ENCODE peak calls at places on chromosomes 13 and 19, in five cellular contexts. One of them, this sample, is unnamed. For H3K4me1, the result is how much of the 10 kb centered on the place peaks cover.

GRCh38 chr19:20182232-20182785 is 15.3 kb downstream of the ZNF486 start:
- DNase-seq in neural progenitor cell: no peak
- DNase-seq in PC-9: no peak
- DNase-seq in fibroblast of lung: no peak
- DNase-seq in GM23338: no peak
- DNase-seq in this sample: no peak

GRCh38 chr13:25840261-25840660 is 211.6 kb downstream of the SHISA2 start:
- DNase-seq in GM23338: no peak
- DNase-seq in neural progenitor cell: no peak
- DNase-seq in fibroblast of lung: peak
- DNase-seq in PC-9: no peak
- DNase-seq in this sample: no peak

GRCh38 chr13:98389319-98389718 is 187.6 kb downstream of the STK24 start:
- DNase-seq in neural progenitor cell: no peak
- DNase-seq in PC-9: no peak
- DNase-seq in fibroblast of lung: peak
- DNase-seq in GM23338: no peak
- DNase-seq in this sample: no peak

GRCh38 chr19:19817357-19817756 is 4.2 kb downstream of the ZNF506 start:
- DNase-seq in fibroblast of lung: no peak
- DNase-seq in neural progenitor cell: no peak
- DNase-seq in GM23338: no peak
- DNase-seq in PC-9: no peak
- DNase-seq in this sample: peak

GRCh38 chr13:44815507-44816074 is 173.7 kb downstream of the NUFIP1 start:
- DNase-seq in neural progenitor cell: peak
- DNase-seq in PC-9: peak
- DNase-seq in GM23338: peak
- DNase-seq in fibroblast of lung: peak
- DNase-seq in this sample: no peak

GRCh38 chr19:10292206-10292788 is 2.5 kb downstream of the ICAM5 start:
- DNase-seq in PC-9: peak
- DNase-seq in neural progenitor cell: peak
- DNase-seq in GM23338: peak
- DNase-seq in fibroblast of lung: no peak
- DNase-seq in this sample: no peak

GRCh38 chr13:48192536-48192935 is 40.5 kb upstream of the ITM2B start:
- DNase-seq in GM23338: peak
- DNase-seq in neural progenitor cell: no peak
- DNase-seq in fibroblast of lung: no peak
- DNase-seq in PC-9: no peak
- DNase-seq in this sample: no peak

GRCh38 chr19:16285769-16286564 is 38.7 kb upstream of the KLF2 start:
- DNase-seq in fibroblast of lung: peak
- DNase-seq in neural progenitor cell: peak
- DNase-seq in PC-9: no peak
- DNase-seq in GM23338: peak
- DNase-seq in this sample: no peak

GRCh38 chr19:15114153-15114540 is 6.9 kb downstream of the SYDE1 start:
- DNase-seq in PC-9: no peak
- DNase-seq in neural progenitor cell: no peak
- DNase-seq in GM23338: no peak
- DNase-seq in fibroblast of lung: peak
- DNase-seq in this sample: no peak

GRCh38 chr13:89695343-89696257 is 1651.9 kb upstream of the MIR17HG start:
- DNase-seq in fibroblast of lung: peak
- DNase-seq in neural progenitor cell: peak
- DNase-seq in GM23338: peak
- DNase-seq in PC-9: peak
- DNase-seq in this sample: no peak

GRCh38 chr19:1851581-1852293 is 3.5 kb upstream of the REXO1 start:
- DNase-seq in neural progenitor cell: no peak
- DNase-seq in PC-9: no peak
- DNase-seq in fibroblast of lung: no peak
- DNase-seq in GM23338: peak
- DNase-seq in this sample: peak

GRCh38 chr13:41546372-41547252 is 89.3 kb downstream of the RGCC start:
- DNase-seq in fibroblast of lung: peak
- DNase-seq in neural progenitor cell: no peak
- DNase-seq in PC-9: peak
- DNase-seq in GM23338: no peak
- DNase-seq in this sample: no peak

GRCh38 chr13:42973581-42973980 is 18.5 kb downstream of the EPSTI1 start:
- DNase-seq in fibroblast of lung: no peak
- DNase-seq in GM23338: no peak
- DNase-seq in neural progenitor cell: no peak
- DNase-seq in PC-9: no peak
- DNase-seq in this sample: no peak

GRCh38 chr13:29294869-29295268 is 300.6 kb downstream of the SLC7A1 start:
- DNase-seq in fibroblast of lung: no peak
- DNase-seq in GM23338: no peak
- DNase-seq in neural progenitor cell: no peak
- DNase-seq in PC-9: no peak
- DNase-seq in this sample: no peak

GRCh38 chr19:42114412-42114811 is 17.8 kb downstream of the POU2F2 start:
- DNase-seq in fibroblast of lung: no peak
- DNase-seq in PC-9: no peak
- DNase-seq in GM23338: peak
- DNase-seq in neural progenitor cell: no peak
- DNase-seq in this sample: no peak

GRCh38 chr13:33092422-33092987 is 76.3 kb downstream of the KL start:
- DNase-seq in PC-9: no peak
- DNase-seq in fibroblast of lung: no peak
- DNase-seq in GM23338: peak
- DNase-seq in neural progenitor cell: no peak
- DNase-seq in this sample: no peak

DNA sequence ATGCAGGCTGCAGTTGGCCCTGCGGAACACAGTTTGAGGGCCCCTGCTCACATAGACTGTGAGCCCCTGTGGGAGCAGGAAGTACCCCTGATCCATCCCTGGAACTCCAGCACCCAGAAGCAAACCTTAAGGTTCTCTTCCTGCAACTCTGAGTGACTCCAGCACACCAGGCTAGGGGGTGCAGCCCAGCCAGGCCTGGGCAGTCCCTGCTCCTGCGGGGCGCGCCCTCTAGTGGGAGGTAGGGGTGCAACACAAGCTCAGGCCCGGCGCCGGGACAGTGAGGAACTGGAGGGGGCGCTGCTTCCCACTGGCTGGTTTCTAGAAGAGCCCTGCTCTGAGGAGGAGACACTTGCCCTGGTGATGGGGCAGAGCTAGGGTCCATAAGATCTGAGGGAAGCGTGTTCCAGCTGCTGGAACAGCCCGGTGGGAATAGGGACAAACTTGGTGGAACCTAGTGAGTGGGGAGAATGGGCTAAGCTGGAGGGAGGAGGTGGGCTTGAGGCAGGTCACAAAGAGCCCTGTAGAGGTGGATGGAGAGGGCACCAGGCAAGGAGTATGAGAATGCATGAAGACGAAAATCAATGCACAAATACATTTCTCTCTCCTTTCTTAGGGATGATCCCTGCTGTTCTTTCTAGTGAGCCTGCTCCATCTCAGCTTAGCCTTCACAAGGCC is 5.0 kb downstream of the ZSCAN5A start:
- DNase-seq in neural progenitor cell: peak
- DNase-seq in fibroblast of lung: peak
- DNase-seq in GM23338: peak
- DNase-seq in PC-9: peak
- DNase-seq in this sample: peak
- TF ChIP-seq EZH2 in neural progenitor cell: no peak
- TF ChIP-seq EZH2 in fibroblast of lung: no peak
- TF ChIP-seq EZH2 in GM23338: no peak
- TF ChIP-seq EZH2 in PC-9: no peak
- TF ChIP-seq EZH2 in this sample: no peak

DNA sequence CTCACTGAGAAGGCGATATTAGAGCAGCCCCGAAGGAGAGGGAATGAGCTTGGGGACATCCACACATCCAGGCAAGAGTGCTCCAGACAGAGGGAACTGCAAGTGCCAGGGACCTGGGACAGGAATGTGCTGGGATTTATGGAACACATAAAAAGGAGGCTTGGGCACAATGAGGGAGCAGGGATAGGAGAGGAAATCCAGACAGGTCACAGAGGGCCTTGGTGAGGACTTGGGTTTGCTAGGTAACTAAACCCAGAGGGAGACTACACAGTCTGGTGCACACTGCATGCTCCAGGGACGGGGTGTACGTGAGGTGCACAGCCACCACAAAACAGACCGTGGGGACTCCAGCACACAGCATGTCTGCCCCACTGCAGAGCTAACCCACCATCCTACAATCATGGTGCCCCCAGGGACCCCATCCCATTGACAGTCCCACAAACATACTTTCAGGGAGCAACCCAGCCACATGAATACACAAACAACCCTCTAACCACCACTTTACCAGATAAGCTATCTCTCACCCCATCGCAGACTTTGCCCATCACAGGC is 5.6 kb upstream of the ZFP36 start:
- DNase-seq in neural progenitor cell: no peak
- DNase-seq in GM23338: no peak
- DNase-seq in fibroblast of lung: no peak
- DNase-seq in PC-9: no peak
- DNase-seq in this sample: no peak
- H3K4me1 ChIP-seq in neural progenitor cell: under half
- H3K4me1 ChIP-seq in GM23338: under half
- H3K4me1 ChIP-seq in fibroblast of lung: under half
- H3K4me1 ChIP-seq in PC-9: half or more
- H3K4me1 ChIP-seq in this sample: under half

GRCh38 chr19:8610041-8610927 is at the start of gene ADAMTS10:
- DNase-seq in fibroblast of lung: peak
- DNase-seq in neural progenitor cell: peak
- DNase-seq in PC-9: no peak
- DNase-seq in GM23338: peak
- DNase-seq in this sample: peak
- TF ChIP-seq EZH2 in fibroblast of lung: no peak
- TF ChIP-seq EZH2 in neural progenitor cell: no peak
- TF ChIP-seq EZH2 in PC-9: no peak
- TF ChIP-seq EZH2 in GM23338: no peak
- TF ChIP-seq EZH2 in this sample: no peak

DNA sequence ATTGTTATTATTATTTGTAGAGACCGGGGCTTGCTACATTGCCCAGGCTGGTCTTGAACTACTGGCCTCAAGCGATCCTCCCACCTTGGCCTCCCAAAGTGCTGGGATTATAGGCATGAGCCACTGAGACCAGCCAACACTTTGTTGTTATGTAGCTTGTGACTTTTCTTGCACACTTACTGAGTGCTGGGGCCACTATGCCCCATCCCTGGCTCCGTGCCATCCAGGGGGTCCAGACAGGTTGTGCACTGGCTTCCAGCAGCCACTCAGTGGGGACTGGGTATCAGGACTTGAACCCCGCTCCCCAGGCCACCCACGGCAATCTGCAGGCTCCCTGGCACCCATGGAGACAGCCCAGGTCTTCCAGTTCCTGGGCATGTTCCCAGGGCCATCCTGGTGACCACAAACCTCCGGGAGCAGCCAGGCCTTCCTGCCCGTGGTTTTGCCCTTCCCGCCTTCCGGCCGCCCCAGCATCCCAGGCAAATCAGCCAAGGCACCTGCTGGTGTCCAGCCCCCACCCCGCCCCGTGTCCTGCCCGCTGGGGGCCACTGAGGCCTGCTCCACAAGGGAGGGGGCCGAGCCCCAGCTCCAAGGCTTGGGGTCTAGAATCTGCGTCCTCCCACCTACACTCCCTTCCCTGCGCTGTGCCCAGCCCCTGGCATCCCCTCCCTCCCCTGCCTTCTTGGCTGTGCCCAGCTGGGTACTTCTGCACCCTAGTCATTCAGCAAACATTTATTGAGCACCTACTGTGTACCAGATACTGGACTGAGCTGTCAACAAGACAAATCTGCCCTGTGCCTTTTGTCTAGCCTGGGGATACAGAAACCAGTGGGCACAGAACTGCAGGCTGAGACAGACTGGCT is 23.7 kb upstream of the SEMA6B start:
- DNase-seq in neural progenitor cell: no peak
- DNase-seq in GM23338: no peak
- DNase-seq in fibroblast of lung: no peak
- DNase-seq in PC-9: no peak
- DNase-seq in this sample: no peak
- H3K4me1 ChIP-seq in neural progenitor cell: under half
- H3K4me1 ChIP-seq in GM23338: under half
- H3K4me1 ChIP-seq in fibroblast of lung: under half
- H3K4me1 ChIP-seq in PC-9: under half
- H3K4me1 ChIP-seq in this sample: under half

DNA sequence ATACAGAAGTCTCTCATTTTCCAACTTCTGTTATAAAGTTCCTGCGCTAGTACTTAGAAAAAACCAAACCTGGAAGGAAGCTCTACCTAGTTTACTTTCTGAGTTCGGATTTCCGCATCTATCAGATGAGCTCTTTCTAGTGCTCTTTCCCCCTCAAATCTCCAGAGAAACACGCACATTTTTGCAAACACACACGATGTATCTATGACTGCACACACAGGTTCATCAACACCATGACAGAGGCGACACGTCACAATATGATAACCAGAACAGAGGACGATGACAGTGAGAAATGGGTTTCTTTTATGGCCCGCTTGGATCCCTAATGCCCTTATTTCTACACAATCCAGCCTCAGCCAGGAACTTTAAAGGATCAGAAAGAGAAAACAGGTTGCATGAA is 612 bp upstream of the LRRC63 start:
- DNase-seq in fibroblast of lung: peak
- DNase-seq in neural progenitor cell: no peak
- DNase-seq in GM23338: peak
- DNase-seq in PC-9: no peak
- DNase-seq in this sample: peak
- TF ChIP-seq EZH2 in fibroblast of lung: no peak
- TF ChIP-seq EZH2 in neural progenitor cell: no peak
- TF ChIP-seq EZH2 in GM23338: no peak
- TF ChIP-seq EZH2 in PC-9: no peak
- TF ChIP-seq EZH2 in this sample: no peak

GRCh38 chr13:114339779-114340534 is 25.7 kb downstream of the CHAMP1 start:
- DNase-seq in neural progenitor cell: no peak
- DNase-seq in PC-9: peak
- DNase-seq in fibroblast of lung: peak
- DNase-seq in GM23338: peak
- DNase-seq in this sample: peak

GRCh38 chr13:114341003-114341777 is 26.9 kb downstream of the CHAMP1 start:
- DNase-seq in GM23338: peak
- DNase-seq in PC-9: no peak
- DNase-seq in neural progenitor cell: no peak
- DNase-seq in fibroblast of lung: no peak
- DNase-seq in this sample: no peak

GRCh38 chr13:114334305-114335053 is 20.2 kb downstream of the CHAMP1 start:
- DNase-seq in fibroblast of lung: no peak
- DNase-seq in neural progenitor cell: no peak
- DNase-seq in PC-9: no peak
- DNase-seq in GM23338: no peak
- DNase-seq in this sample: no peak

GRCh38 chr13:114338959-114339358 is 24.7 kb downstream of the CHAMP1 start:
- DNase-seq in PC-9: no peak
- DNase-seq in GM23338: no peak
- DNase-seq in neural progenitor cell: no peak
- DNase-seq in fibroblast of lung: no peak
- DNase-seq in this sample: no peak
- H3K4me1 ChIP-seq in PC-9: under half
- H3K4me1 ChIP-seq in GM23338: under half
- H3K4me1 ChIP-seq in neural progenitor cell: under half
- H3K4me1 ChIP-seq in fibroblast of lung: under half
- H3K4me1 ChIP-seq in this sample: under half

This sample was measured in DND-41.